ENCODE peak calls at places on chromosome 20, in nine cellular contexts. One of them, this sample, is unnamed. For H3K4me1, the result is how much of the 10 kb centered on the place peaks cover.

GRCh38 chr20:54194724-54195438 is 13.0 kb upstream of the PFDN4 start:
- DNase-seq in adrenal gland: no peak
- DNase-seq in heart left ventricle: no peak
- DNase-seq in breast epithelium: no peak
- DNase-seq in uterus: no peak
- DNase-seq in transverse colon: no peak
- DNase-seq in sigmoid colon: no peak
- DNase-seq in H1: no peak
- DNase-seq in IMR-90: peak
- DNase-seq in this sample: no peak

GRCh38 chr20:50415031-50415515 is 95.1 kb upstream of the PTPN1 start:
- DNase-seq in adrenal gland: no peak
- DNase-seq in heart left ventricle: no peak
- DNase-seq in breast epithelium: no peak
- DNase-seq in uterus: no peak
- DNase-seq in transverse colon: no peak
- DNase-seq in sigmoid colon: no peak
- DNase-seq in H1: no peak
- DNase-seq in IMR-90: no peak
- DNase-seq in this sample: no peak

GRCh38 chr20:63322923-63323253 is 29.9 kb downstream of the COL20A1 start:
- DNase-seq in adrenal gland: no peak
- DNase-seq in heart left ventricle: no peak
- DNase-seq in breast epithelium: no peak
- DNase-seq in uterus: no peak
- DNase-seq in transverse colon: no peak
- DNase-seq in sigmoid colon: no peak
- DNase-seq in H1: no peak
- DNase-seq in IMR-90: no peak
- DNase-seq in this sample: no peak

GRCh38 chr20:4937422-4938319 is 63.6 kb downstream of the SLC23A2 start:
- DNase-seq in adrenal gland: no peak
- DNase-seq in heart left ventricle: no peak
- DNase-seq in breast epithelium: no peak
- DNase-seq in uterus: no peak
- DNase-seq in transverse colon: no peak
- DNase-seq in sigmoid colon: no peak
- DNase-seq in H1: no peak
- DNase-seq in IMR-90: peak
- DNase-seq in this sample: no peak

GRCh38 chr20:43096471-43096870 is 93.2 kb downstream of the PTPRT start:
- DNase-seq in adrenal gland: no peak
- DNase-seq in heart left ventricle: no peak
- DNase-seq in breast epithelium: no peak
- DNase-seq in uterus: no peak
- DNase-seq in transverse colon: no peak
- DNase-seq in sigmoid colon: no peak
- DNase-seq in H1: peak
- DNase-seq in IMR-90: no peak
- DNase-seq in this sample: no peak

GRCh38 chr20:59933296-59933848 is at the start of gene SYCP2:
- DNase-seq in adrenal gland: peak
- DNase-seq in heart left ventricle: peak
- DNase-seq in breast epithelium: peak
- DNase-seq in uterus: peak
- DNase-seq in transverse colon: peak
- DNase-seq in sigmoid colon: peak
- DNase-seq in H1: no peak
- DNase-seq in IMR-90: no peak
- DNase-seq in this sample: peak

GRCh38 chr20:62771396-62772102 is 24.7 kb upstream of the MRGBP start:
- DNase-seq in adrenal gland: no peak
- DNase-seq in heart left ventricle: no peak
- DNase-seq in breast epithelium: no peak
- DNase-seq in uterus: no peak
- DNase-seq in transverse colon: no peak
- DNase-seq in sigmoid colon: no peak
- DNase-seq in H1: no peak
- DNase-seq in IMR-90: no peak
- DNase-seq in this sample: no peak

GRCh38 chr20:53623454-53624206 is 30.0 kb upstream of the ZNF217 start:
- DNase-seq in adrenal gland: peak
- DNase-seq in heart left ventricle: peak
- DNase-seq in breast epithelium: peak
- DNase-seq in uterus: peak
- DNase-seq in transverse colon: peak
- DNase-seq in sigmoid colon: peak
- DNase-seq in H1: no peak
- DNase-seq in IMR-90: peak
- DNase-seq in this sample: peak

GRCh38 chr20:50136822-50137599 is 16.5 kb downstream of the PEDS1 start:
- DNase-seq in adrenal gland: no peak
- DNase-seq in heart left ventricle: no peak
- DNase-seq in breast epithelium: no peak
- DNase-seq in uterus: no peak
- DNase-seq in transverse colon: no peak
- DNase-seq in sigmoid colon: no peak
- DNase-seq in H1: no peak
- DNase-seq in IMR-90: peak
- DNase-seq in this sample: no peak

GRCh38 chr20:11849976-11850670 is 67.6 kb upstream of the BTBD3 start:
- DNase-seq in adrenal gland: no peak
- DNase-seq in heart left ventricle: no peak
- DNase-seq in breast epithelium: no peak
- DNase-seq in uterus: peak
- DNase-seq in transverse colon: no peak
- DNase-seq in sigmoid colon: no peak
- DNase-seq in H1: no peak
- DNase-seq in IMR-90: peak
- DNase-seq in this sample: no peak

GRCh38 chr20:25309395-25310267 is 61.7 kb downstream of the PYGB start:
- DNase-seq in adrenal gland: peak
- DNase-seq in heart left ventricle: peak
- DNase-seq in breast epithelium: no peak
- DNase-seq in uterus: peak
- DNase-seq in transverse colon: peak
- DNase-seq in sigmoid colon: peak
- DNase-seq in H1: no peak
- DNase-seq in IMR-90: peak
- DNase-seq in this sample: peak

GRCh38 chr20:610130-611046 is at the start of gene TCF15:
- DNase-seq in adrenal gland: no peak
- DNase-seq in heart left ventricle: peak
- DNase-seq in breast epithelium: peak
- DNase-seq in uterus: no peak
- DNase-seq in transverse colon: no peak
- DNase-seq in sigmoid colon: no peak
- DNase-seq in H1: peak
- DNase-seq in IMR-90: no peak
- DNase-seq in this sample: no peak

GRCh38 chr20:56091635-56092180 is 86.4 kb upstream of the CBLN4 start:
- DNase-seq in adrenal gland: no peak
- DNase-seq in heart left ventricle: no peak
- DNase-seq in breast epithelium: no peak
- DNase-seq in uterus: no peak
- DNase-seq in transverse colon: no peak
- DNase-seq in sigmoid colon: no peak
- DNase-seq in H1: no peak
- DNase-seq in IMR-90: no peak
- DNase-seq in this sample: no peak

GRCh38 chr20:52789716-52790115 is 182.4 kb upstream of the TSHZ2 start:
- DNase-seq in adrenal gland: no peak
- DNase-seq in heart left ventricle: no peak
- DNase-seq in breast epithelium: no peak
- DNase-seq in uterus: no peak
- DNase-seq in transverse colon: no peak
- DNase-seq in sigmoid colon: no peak
- DNase-seq in H1: no peak
- DNase-seq in IMR-90: no peak
- DNase-seq in this sample: no peak

GRCh38 chr20:37316116-37316774 is 26.8 kb downstream of the MANBAL start:
- DNase-seq in adrenal gland: no peak
- DNase-seq in heart left ventricle: no peak
- DNase-seq in breast epithelium: no peak
- DNase-seq in uterus: no peak
- DNase-seq in transverse colon: peak
- DNase-seq in sigmoid colon: no peak
- DNase-seq in H1: no peak
- DNase-seq in IMR-90: no peak
- DNase-seq in this sample: no peak

GRCh38 chr20:46699651-46700359 is 9.6 kb upstream of the SLC2A10 start:
- DNase-seq in adrenal gland: no peak
- DNase-seq in heart left ventricle: no peak
- DNase-seq in breast epithelium: no peak
- DNase-seq in uterus: no peak
- DNase-seq in transverse colon: no peak
- DNase-seq in sigmoid colon: no peak
- DNase-seq in H1: no peak
- DNase-seq in IMR-90: peak
- DNase-seq in this sample: no peak
- TF ChIP-seq CTCF in adrenal gland: peak
- TF ChIP-seq CTCF in heart left ventricle: no peak
- TF ChIP-seq CTCF in breast epithelium: no peak
- TF ChIP-seq CTCF in uterus: no peak
- TF ChIP-seq CTCF in transverse colon: peak
- TF ChIP-seq CTCF in sigmoid colon: peak
- TF ChIP-seq CTCF in H1: peak
- TF ChIP-seq CTCF in IMR-90: peak
- TF ChIP-seq CTCF in this sample: peak

GRCh38 chr20:58103517-58103904 is 124.9 kb downstream of the ANKRD60 start:
- DNase-seq in adrenal gland: no peak
- DNase-seq in heart left ventricle: no peak
- DNase-seq in breast epithelium: no peak
- DNase-seq in uterus: no peak
- DNase-seq in transverse colon: no peak
- DNase-seq in sigmoid colon: no peak
- DNase-seq in H1: no peak
- DNase-seq in IMR-90: no peak
- DNase-seq in this sample: no peak
- H3K4me1 ChIP-seq in adrenal gland: under half
- H3K4me1 ChIP-seq in heart left ventricle: under half
- H3K4me1 ChIP-seq in breast epithelium: under half
- H3K4me1 ChIP-seq in uterus: under half
- H3K4me1 ChIP-seq in transverse colon: under half
- H3K4me1 ChIP-seq in sigmoid colon: under half
- H3K4me1 ChIP-seq in H1: under half
- H3K4me1 ChIP-seq in IMR-90: under half
- H3K4me1 ChIP-seq in this sample: under half

GRCh38 chr20:39602649-39603048 is 640.5 kb downstream of the DHX35 start:
- DNase-seq in adrenal gland: no peak
- DNase-seq in heart left ventricle: no peak
- DNase-seq in breast epithelium: no peak
- DNase-seq in uterus: no peak
- DNase-seq in transverse colon: no peak
- DNase-seq in sigmoid colon: no peak
- DNase-seq in H1: no peak
- DNase-seq in IMR-90: no peak
- DNase-seq in this sample: no peak

GRCh38 chr20:39607124-39607523 is 645.0 kb downstream of the DHX35 start:
- DNase-seq in adrenal gland: no peak
- DNase-seq in heart left ventricle: no peak
- DNase-seq in breast epithelium: no peak
- DNase-seq in uterus: no peak
- DNase-seq in transverse colon: no peak
- DNase-seq in sigmoid colon: no peak
- DNase-seq in H1: no peak
- DNase-seq in IMR-90: no peak
- DNase-seq in this sample: no peak

GRCh38 chr20:39600156-39600555 is 638.0 kb downstream of the DHX35 start:
- DNase-seq in adrenal gland: no peak
- DNase-seq in heart left ventricle: no peak
- DNase-seq in breast epithelium: no peak
- DNase-seq in uterus: no peak
- DNase-seq in transverse colon: no peak
- DNase-seq in sigmoid colon: no peak
- DNase-seq in H1: no peak
- DNase-seq in IMR-90: no peak
- DNase-seq in this sample: no peak

GRCh38 chr20:39605908-39606307 is 643.8 kb downstream of the DHX35 start:
- DNase-seq in adrenal gland: no peak
- DNase-seq in heart left ventricle: no peak
- DNase-seq in breast epithelium: no peak
- DNase-seq in uterus: no peak
- DNase-seq in transverse colon: no peak
- DNase-seq in sigmoid colon: no peak
- DNase-seq in H1: no peak
- DNase-seq in IMR-90: no peak
- DNase-seq in this sample: no peak

DNA sequence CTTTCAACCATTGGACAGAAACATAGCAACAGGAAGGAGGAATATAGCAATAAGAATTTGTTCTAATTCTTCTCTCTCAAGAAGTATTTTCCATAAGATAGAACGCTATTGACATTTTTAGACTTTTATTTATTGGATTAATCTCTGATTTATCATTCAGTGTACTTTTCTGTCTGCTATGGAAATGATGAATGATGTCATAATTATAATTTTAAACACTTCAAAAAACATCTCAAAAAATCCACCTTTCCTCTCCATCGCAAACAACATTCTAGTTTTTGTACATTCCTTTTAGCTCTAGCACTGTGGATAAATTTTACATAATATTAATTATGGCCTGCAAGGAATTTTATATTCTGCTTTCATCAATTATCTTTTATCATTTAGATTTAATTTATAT is 643.2 kb downstream of the DHX35 start:
- DNase-seq in adrenal gland: no peak
- DNase-seq in heart left ventricle: no peak
- DNase-seq in breast epithelium: no peak
- DNase-seq in uterus: no peak
- DNase-seq in transverse colon: no peak
- DNase-seq in sigmoid colon: no peak
- DNase-seq in H1: no peak
- DNase-seq in IMR-90: no peak
- DNase-seq in this sample: no peak
- TF ChIP-seq POLR2A in adrenal gland: no peak
- TF ChIP-seq POLR2A in heart left ventricle: no peak
- TF ChIP-seq POLR2A in breast epithelium: no peak
- TF ChIP-seq POLR2A in uterus: no peak
- TF ChIP-seq POLR2A in transverse colon: no peak
- TF ChIP-seq POLR2A in sigmoid colon: no peak
- TF ChIP-seq POLR2A in H1: no peak
- TF ChIP-seq POLR2A in IMR-90: no peak
- TF ChIP-seq POLR2A in this sample: no peak

DNA sequence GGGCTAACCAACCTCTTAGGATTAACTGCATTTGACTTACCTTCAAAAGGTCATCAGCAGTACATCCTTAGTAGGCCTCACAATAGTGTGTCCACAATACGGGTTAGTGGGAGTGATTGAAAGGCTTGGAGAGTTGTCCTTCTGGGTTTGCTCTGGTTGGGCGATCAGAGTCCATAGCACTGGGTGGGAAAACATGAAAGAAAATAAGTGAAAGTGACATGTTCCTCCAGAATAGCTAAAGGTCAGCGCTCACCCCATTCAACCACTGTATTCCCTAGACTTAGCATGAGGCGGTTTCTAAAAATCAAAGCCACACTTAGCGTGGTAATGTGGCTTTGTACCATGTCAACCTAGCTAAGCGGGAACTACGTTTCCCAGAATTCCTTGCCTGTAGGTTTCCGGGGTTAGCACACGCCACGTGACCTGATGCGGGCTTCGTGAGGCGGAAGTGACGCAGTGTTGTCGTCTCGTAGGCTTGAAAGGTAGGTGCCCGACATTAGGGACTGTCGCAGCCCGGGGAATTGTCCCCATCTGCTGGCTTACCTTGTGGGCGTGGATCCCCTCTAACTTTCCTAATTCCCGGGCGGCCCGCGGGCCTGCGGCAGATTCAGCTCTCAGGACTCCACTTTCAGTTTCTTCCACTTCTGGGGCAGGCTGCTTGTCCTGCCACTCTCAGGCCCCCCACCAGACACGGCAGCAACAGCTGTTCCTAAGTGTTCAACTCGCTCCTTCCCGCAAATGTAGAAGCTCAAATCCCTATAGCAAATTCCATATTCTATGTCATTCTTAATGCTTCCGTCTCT is 19.8 kb upstream of the SCP2D1 start:
- DNase-seq in adrenal gland: peak
- DNase-seq in heart left ventricle: peak
- DNase-seq in breast epithelium: peak
- DNase-seq in uterus: peak
- DNase-seq in transverse colon: peak
- DNase-seq in sigmoid colon: peak
- DNase-seq in H1: peak
- DNase-seq in IMR-90: peak
- DNase-seq in this sample: peak
- TF ChIP-seq CTCF in adrenal gland: peak
- TF ChIP-seq CTCF in heart left ventricle: no peak
- TF ChIP-seq CTCF in breast epithelium: no peak
- TF ChIP-seq CTCF in uterus: no peak
- TF ChIP-seq CTCF in transverse colon: no peak
- TF ChIP-seq CTCF in sigmoid colon: no peak
- TF ChIP-seq CTCF in H1: no peak
- TF ChIP-seq CTCF in IMR-90: no peak
- TF ChIP-seq CTCF in this sample: peak

This sample was measured in Peyer's patch.